ENCODE peak calls at places on chromosomes 12 and 14, in seven cellular contexts. One of them, this sample, is unnamed.

GRCh38 chr12:817941-818600 is 65.7 kb downstream of the WNK1 start:
- DNase-seq in GM12878: no peak
- DNase-seq in A549: no peak
- DNase-seq in HCT116: no peak
- DNase-seq in K562: no peak
- DNase-seq in SK-N-SH: no peak
- DNase-seq in HepG2: no peak
- DNase-seq in this sample: no peak

GRCh38 chr12:109888179-109889020 is 8.1 kb upstream of the GLTP start:
- DNase-seq in GM12878: peak
- DNase-seq in A549: peak
- DNase-seq in HCT116: peak
- DNase-seq in K562: no peak
- DNase-seq in SK-N-SH: no peak
- DNase-seq in HepG2: no peak
- DNase-seq in this sample: no peak

GRCh38 chr14:61525293-61526011 is 169.9 kb upstream of the HIF1A start:
- DNase-seq in GM12878: peak
- DNase-seq in A549: peak
- DNase-seq in HCT116: peak
- DNase-seq in K562: no peak
- DNase-seq in SK-N-SH: no peak
- DNase-seq in HepG2: no peak
- DNase-seq in this sample: no peak

GRCh38 chr14:72049462-72049861 is 117.2 kb downstream of the RGS6 start:
- DNase-seq in GM12878: peak
- DNase-seq in A549: no peak
- DNase-seq in HCT116: peak
- DNase-seq in K562: no peak
- DNase-seq in SK-N-SH: no peak
- DNase-seq in HepG2: no peak
- DNase-seq in this sample: no peak

GRCh38 chr12:118187746-118188390 is 51.9 kb downstream of the PEBP1 start:
- DNase-seq in GM12878: no peak
- DNase-seq in A549: no peak
- DNase-seq in HCT116: no peak
- DNase-seq in K562: peak
- DNase-seq in SK-N-SH: peak
- DNase-seq in HepG2: no peak
- DNase-seq in this sample: no peak

GRCh38 chr12:47748899-47749298 is 9.8 kb downstream of the RAPGEF3 start:
- DNase-seq in GM12878: no peak
- DNase-seq in A549: no peak
- DNase-seq in HCT116: no peak
- DNase-seq in K562: no peak
- DNase-seq in SK-N-SH: no peak
- DNase-seq in HepG2: no peak
- DNase-seq in this sample: no peak

GRCh38 chr14:61350427-61350826 is 29.0 kb downstream of the PRKCH start:
- DNase-seq in GM12878: no peak
- DNase-seq in A549: no peak
- DNase-seq in HCT116: no peak
- DNase-seq in K562: no peak
- DNase-seq in SK-N-SH: no peak
- DNase-seq in HepG2: no peak
- DNase-seq in this sample: no peak

GRCh38 chr14:90553298-90553920 is 156.6 kb downstream of the CALM1 start:
- DNase-seq in GM12878: no peak
- DNase-seq in A549: no peak
- DNase-seq in HCT116: no peak
- DNase-seq in K562: no peak
- DNase-seq in SK-N-SH: no peak
- DNase-seq in HepG2: no peak
- DNase-seq in this sample: peak

GRCh38 chr14:105080161-105080560 is 14.9 kb upstream of the GPR132 start:
- DNase-seq in GM12878: no peak
- DNase-seq in A549: no peak
- DNase-seq in HCT116: no peak
- DNase-seq in K562: no peak
- DNase-seq in SK-N-SH: no peak
- DNase-seq in HepG2: no peak
- DNase-seq in this sample: no peak

GRCh38 chr14:35116242-35116641 is 5.5 kb downstream of the PPP2R3C start:
- DNase-seq in GM12878: no peak
- DNase-seq in A549: no peak
- DNase-seq in HCT116: no peak
- DNase-seq in K562: no peak
- DNase-seq in SK-N-SH: no peak
- DNase-seq in HepG2: no peak
- DNase-seq in this sample: no peak

DNA sequence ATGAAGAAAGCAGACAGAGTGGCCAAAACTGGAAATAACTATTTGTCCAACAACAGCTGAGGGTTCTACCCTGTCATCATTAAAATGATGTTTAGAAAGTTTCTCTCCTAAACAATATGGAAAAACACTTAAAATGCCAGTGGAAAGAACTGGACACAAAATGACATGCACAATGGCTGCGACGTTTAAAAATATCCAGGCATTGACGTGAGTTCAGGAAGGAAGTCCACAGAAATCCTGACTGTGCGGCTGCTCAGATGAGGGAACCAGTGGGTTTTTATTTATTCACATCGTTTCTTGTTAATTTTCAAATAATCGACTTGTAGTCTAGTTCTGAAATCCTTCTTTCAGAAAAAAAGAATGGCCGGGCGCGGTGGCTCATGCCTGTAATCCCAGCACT is 58.3 kb downstream of the CCNK start:
- DNase-seq in GM12878: no peak
- DNase-seq in A549: no peak
- DNase-seq in HCT116: no peak
- DNase-seq in K562: no peak
- DNase-seq in SK-N-SH: no peak
- DNase-seq in HepG2: no peak
- DNase-seq in this sample: no peak
- H3K27ac ChIP-seq in GM12878: no peak
- H3K27ac ChIP-seq in A549: no peak
- H3K27ac ChIP-seq in HCT116: no peak
- H3K27ac ChIP-seq in K562: no peak
- H3K27ac ChIP-seq in SK-N-SH: no peak
- H3K27ac ChIP-seq in HepG2: no peak
- H3K27ac ChIP-seq in this sample: no peak

GRCh38 chr12:46260153-46260912 is 8.5 kb downstream of the SLC38A1 start:
- DNase-seq in GM12878: no peak
- DNase-seq in A549: no peak
- DNase-seq in HCT116: no peak
- DNase-seq in K562: no peak
- DNase-seq in SK-N-SH: no peak
- DNase-seq in HepG2: no peak
- DNase-seq in this sample: peak
- H3K4me2 ChIP-seq in GM12878: peak
- H3K4me2 ChIP-seq in A549: peak
- H3K4me2 ChIP-seq in HCT116: peak
- H3K4me2 ChIP-seq in K562: no peak
- H3K4me2 ChIP-seq in SK-N-SH: peak
- H3K4me2 ChIP-seq in HepG2: no peak
- H3K4me2 ChIP-seq in this sample: peak

GRCh38 chr12:57718641-57719528 is 19.7 kb downstream of the AGAP2 start:
- DNase-seq in GM12878: no peak
- DNase-seq in A549: no peak
- DNase-seq in HCT116: no peak
- DNase-seq in K562: no peak
- DNase-seq in SK-N-SH: no peak
- DNase-seq in HepG2: no peak
- DNase-seq in this sample: no peak
- TF ChIP-seq REST in GM12878: no peak
- TF ChIP-seq REST in A549: no peak
- TF ChIP-seq REST in HCT116: no peak
- TF ChIP-seq REST in K562: no peak
- TF ChIP-seq REST in SK-N-SH: no peak
- TF ChIP-seq REST in HepG2: no peak
- TF ChIP-seq REST in this sample: no peak

GRCh38 chr14:102565331-102565887 is 27.0 kb upstream of the RCOR1 start:
- DNase-seq in GM12878: peak
- DNase-seq in A549: no peak
- DNase-seq in HCT116: no peak
- DNase-seq in K562: no peak
- DNase-seq in SK-N-SH: no peak
- DNase-seq in HepG2: no peak
- DNase-seq in this sample: no peak

GRCh38 chr14:102571043-102571442 is 21.4 kb upstream of the RCOR1 start:
- DNase-seq in GM12878: no peak
- DNase-seq in A549: no peak
- DNase-seq in HCT116: no peak
- DNase-seq in K562: no peak
- DNase-seq in SK-N-SH: peak
- DNase-seq in HepG2: no peak
- DNase-seq in this sample: no peak

GRCh38 chr14:102570334-102570995 is 22.0 kb upstream of the RCOR1 start:
- DNase-seq in GM12878: no peak
- DNase-seq in A549: no peak
- DNase-seq in HCT116: no peak
- DNase-seq in K562: no peak
- DNase-seq in SK-N-SH: no peak
- DNase-seq in HepG2: peak
- DNase-seq in this sample: peak

GRCh38 chr14:102565959-102566358 is 26.5 kb upstream of the RCOR1 start:
- DNase-seq in GM12878: no peak
- DNase-seq in A549: no peak
- DNase-seq in HCT116: no peak
- DNase-seq in K562: no peak
- DNase-seq in SK-N-SH: no peak
- DNase-seq in HepG2: no peak
- DNase-seq in this sample: no peak

GRCh38 chr14:102568115-102568614 is 24.3 kb upstream of the RCOR1 start:
- DNase-seq in GM12878: no peak
- DNase-seq in A549: peak
- DNase-seq in HCT116: peak
- DNase-seq in K562: peak
- DNase-seq in SK-N-SH: no peak
- DNase-seq in HepG2: peak
- DNase-seq in this sample: peak
- H3K27ac ChIP-seq in GM12878: no peak
- H3K27ac ChIP-seq in A549: peak
- H3K27ac ChIP-seq in HCT116: peak
- H3K27ac ChIP-seq in K562: peak
- H3K27ac ChIP-seq in SK-N-SH: no peak
- H3K27ac ChIP-seq in HepG2: peak
- H3K27ac ChIP-seq in this sample: peak

DNA sequence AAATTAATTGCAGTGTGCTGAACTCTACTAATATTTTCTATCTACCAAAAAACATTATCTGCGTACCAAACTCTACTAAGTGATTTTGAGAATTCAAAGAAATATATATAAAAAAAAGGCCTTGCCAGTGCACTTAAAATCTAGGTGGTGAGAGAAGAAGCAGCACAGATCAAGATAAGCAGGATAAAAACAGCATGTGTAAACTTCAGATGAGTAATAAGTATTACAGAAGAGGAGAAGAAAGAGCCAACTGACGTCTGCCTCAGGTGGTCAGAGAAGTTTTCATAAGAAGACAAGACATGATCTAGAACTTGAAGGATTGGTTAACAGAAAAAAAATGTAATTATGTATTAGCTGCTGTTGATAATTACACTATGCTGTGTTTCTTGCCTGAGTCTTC is 166.4 kb downstream of the DUSP6 start:
- DNase-seq in GM12878: no peak
- DNase-seq in A549: peak
- DNase-seq in HCT116: no peak
- DNase-seq in K562: no peak
- DNase-seq in SK-N-SH: no peak
- DNase-seq in HepG2: no peak
- DNase-seq in this sample: no peak
- H3K4me2 ChIP-seq in GM12878: no peak
- H3K4me2 ChIP-seq in A549: peak
- H3K4me2 ChIP-seq in HCT116: no peak
- H3K4me2 ChIP-seq in K562: no peak
- H3K4me2 ChIP-seq in SK-N-SH: no peak
- H3K4me2 ChIP-seq in HepG2: no peak
- H3K4me2 ChIP-seq in this sample: no peak

DNA sequence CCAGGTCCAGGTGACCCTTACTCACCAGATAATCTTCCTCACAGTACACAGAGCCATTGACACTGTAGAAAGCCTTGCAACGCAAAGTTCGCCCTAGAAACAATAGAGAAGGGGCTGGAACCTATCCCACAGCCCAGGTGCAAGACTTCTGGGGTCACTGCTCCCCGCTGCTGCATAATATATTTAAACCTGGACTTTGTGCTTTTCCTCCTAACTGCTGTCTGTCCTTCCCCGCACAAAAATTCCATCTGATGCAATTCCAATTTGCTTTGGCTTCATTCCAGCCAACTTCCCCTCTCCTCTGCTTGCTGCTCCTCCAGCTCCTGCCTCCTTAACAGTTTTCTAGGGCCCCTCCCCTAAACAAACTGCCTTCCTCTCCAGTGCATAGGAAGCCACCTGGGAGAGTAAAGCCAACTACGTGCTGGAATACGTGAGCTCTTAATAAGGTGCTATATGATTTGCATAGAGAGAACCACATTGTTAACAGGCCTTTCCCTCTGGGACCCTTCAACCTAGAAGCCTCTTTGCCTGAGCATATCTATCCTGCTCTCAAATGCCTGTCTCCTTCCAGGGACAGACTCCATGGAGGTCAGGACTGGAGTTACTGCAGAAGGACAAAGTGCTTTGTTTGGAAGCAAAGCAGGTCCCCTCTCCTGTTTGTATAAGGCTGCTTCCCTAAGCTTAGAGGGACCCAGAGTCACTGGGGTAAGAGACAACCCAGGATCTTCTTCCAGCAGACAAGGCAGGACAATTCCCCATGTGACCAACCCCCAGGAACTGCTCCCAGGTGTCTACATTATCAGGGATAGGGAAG is 5.5 kb downstream of the AJUBA start:
- DNase-seq in GM12878: no peak
- DNase-seq in A549: peak
- DNase-seq in HCT116: no peak
- DNase-seq in K562: no peak
- DNase-seq in SK-N-SH: no peak
- DNase-seq in HepG2: peak
- DNase-seq in this sample: peak
- TF ChIP-seq REST in GM12878: no peak
- TF ChIP-seq REST in A549: no peak
- TF ChIP-seq REST in HCT116: no peak
- TF ChIP-seq REST in K562: no peak
- TF ChIP-seq REST in SK-N-SH: no peak
- TF ChIP-seq REST in HepG2: no peak
- TF ChIP-seq REST in this sample: no peak